ENCODE peak calls at places on chromosome 9, in eight cellular contexts. One of them, this sample, is unnamed.

GRCh38 chr9:19641046-19641445 is 147.8 kb downstream of the SLC24A2 start:
- DNase-seq in transverse colon: no peak
- DNase-seq in GM12891: no peak
- DNase-seq in sigmoid colon: no peak
- DNase-seq in endothelial cell of umbilical vein: no peak
- DNase-seq in spleen: no peak
- DNase-seq in HepG2: no peak
- DNase-seq in breast epithelium: no peak
- DNase-seq in this sample: no peak

GRCh38 chr9:119268985-119269384 is 100.2 kb downstream of the BRINP1 start:
- DNase-seq in sigmoid colon: no peak
- DNase-seq in endothelial cell of umbilical vein: no peak
- DNase-seq in spleen: no peak
- DNase-seq in GM12891: no peak
- DNase-seq in transverse colon: no peak
- DNase-seq in HepG2: no peak
- DNase-seq in breast epithelium: no peak
- DNase-seq in this sample: no peak

GRCh38 chr9:23044549-23044948 is 597.9 kb downstream of the DMRTA1 start:
- DNase-seq in sigmoid colon: no peak
- DNase-seq in HepG2: no peak
- DNase-seq in spleen: no peak
- DNase-seq in transverse colon: no peak
- DNase-seq in breast epithelium: no peak
- DNase-seq in GM12891: no peak
- DNase-seq in endothelial cell of umbilical vein: peak
- DNase-seq in this sample: no peak

GRCh38 chr9:71680189-71680983 is 87.9 kb downstream of the CEMIP2 start:
- DNase-seq in sigmoid colon: no peak
- DNase-seq in breast epithelium: no peak
- DNase-seq in spleen: no peak
- DNase-seq in GM12891: no peak
- DNase-seq in endothelial cell of umbilical vein: peak
- DNase-seq in transverse colon: no peak
- DNase-seq in HepG2: peak
- DNase-seq in this sample: no peak

GRCh38 chr9:131717719-131718460 is 22.0 kb downstream of the RAPGEF1 start:
- DNase-seq in GM12891: no peak
- DNase-seq in sigmoid colon: no peak
- DNase-seq in transverse colon: no peak
- DNase-seq in spleen: no peak
- DNase-seq in breast epithelium: no peak
- DNase-seq in HepG2: no peak
- DNase-seq in endothelial cell of umbilical vein: no peak
- DNase-seq in this sample: no peak

GRCh38 chr9:95626885-95627558 is 110.3 kb upstream of the PTCH1 start:
- DNase-seq in GM12891: no peak
- DNase-seq in HepG2: no peak
- DNase-seq in breast epithelium: no peak
- DNase-seq in endothelial cell of umbilical vein: peak
- DNase-seq in transverse colon: peak
- DNase-seq in spleen: peak
- DNase-seq in sigmoid colon: peak
- DNase-seq in this sample: no peak

GRCh38 chr9:16121593-16121992 is 568.8 kb downstream of the CCDC171 start:
- DNase-seq in HepG2: no peak
- DNase-seq in breast epithelium: no peak
- DNase-seq in sigmoid colon: no peak
- DNase-seq in spleen: no peak
- DNase-seq in transverse colon: no peak
- DNase-seq in endothelial cell of umbilical vein: no peak
- DNase-seq in GM12891: no peak
- DNase-seq in this sample: no peak

GRCh38 chr9:76704601-76705204 is 59.5 kb upstream of the PCA3 start:
- DNase-seq in sigmoid colon: no peak
- DNase-seq in spleen: no peak
- DNase-seq in endothelial cell of umbilical vein: peak
- DNase-seq in GM12891: no peak
- DNase-seq in HepG2: peak
- DNase-seq in breast epithelium: no peak
- DNase-seq in transverse colon: no peak
- DNase-seq in this sample: peak

DNA sequence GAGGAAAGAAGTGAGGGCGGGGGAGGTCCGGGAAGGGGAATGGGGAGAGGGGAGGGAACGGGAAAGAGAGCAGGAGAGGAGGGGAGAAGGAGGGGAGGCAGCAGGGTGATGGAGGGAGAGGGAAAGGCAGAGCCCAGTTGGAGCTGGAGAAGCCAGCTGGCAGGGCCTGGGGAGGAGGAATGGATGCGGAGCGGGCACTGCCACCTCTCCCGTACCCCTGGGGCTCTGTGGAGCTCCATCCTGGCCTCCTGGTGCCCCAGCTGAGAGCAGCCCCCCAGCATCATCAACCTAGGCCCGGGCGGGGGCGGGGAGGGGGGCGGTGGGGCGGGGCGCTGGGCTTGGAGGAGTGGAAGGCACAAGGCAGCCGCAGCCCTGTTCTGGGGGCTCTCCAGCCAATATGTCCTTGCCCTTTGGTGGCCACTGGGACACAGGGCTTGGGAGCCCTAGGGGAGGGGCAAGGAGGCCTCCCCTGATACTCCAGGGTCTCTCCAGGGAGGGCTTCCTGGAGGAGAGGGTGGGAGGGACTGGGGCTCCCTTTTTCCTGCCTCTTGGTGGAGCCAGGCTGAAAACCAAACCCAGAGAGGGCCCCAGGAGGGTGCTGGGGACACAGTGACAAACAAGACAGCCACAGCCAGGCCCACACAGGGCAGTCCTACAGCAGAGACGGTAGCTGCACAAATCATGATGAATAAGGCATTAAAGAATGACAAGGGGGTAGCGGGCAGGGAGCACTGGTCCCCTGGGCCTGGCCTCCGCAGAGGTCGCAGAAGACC is 123.7 kb downstream of the C9orf50 start:
- DNase-seq in spleen: no peak
- DNase-seq in breast epithelium: no peak
- DNase-seq in sigmoid colon: peak
- DNase-seq in GM12891: no peak
- DNase-seq in endothelial cell of umbilical vein: peak
- DNase-seq in HepG2: no peak
- DNase-seq in transverse colon: no peak
- DNase-seq in this sample: no peak
- TF ChIP-seq POLR2AphosphoS5 in spleen: no peak
- TF ChIP-seq POLR2AphosphoS5 in breast epithelium: no peak
- TF ChIP-seq POLR2AphosphoS5 in sigmoid colon: no peak
- TF ChIP-seq POLR2AphosphoS5 in GM12891: no peak
- TF ChIP-seq POLR2AphosphoS5 in endothelial cell of umbilical vein: no peak
- TF ChIP-seq POLR2AphosphoS5 in HepG2: peak
- TF ChIP-seq POLR2AphosphoS5 in transverse colon: no peak
- TF ChIP-seq POLR2AphosphoS5 in this sample: no peak

GRCh38 chr9:130498298-130498917 is 53.6 kb downstream of the ASS1 start:
- DNase-seq in transverse colon: no peak
- DNase-seq in spleen: no peak
- DNase-seq in HepG2: peak
- DNase-seq in GM12891: no peak
- DNase-seq in endothelial cell of umbilical vein: no peak
- DNase-seq in breast epithelium: no peak
- DNase-seq in sigmoid colon: no peak
- DNase-seq in this sample: no peak

GRCh38 chr9:130499804-130500263 is 55.1 kb downstream of the ASS1 start:
- DNase-seq in endothelial cell of umbilical vein: no peak
- DNase-seq in breast epithelium: peak
- DNase-seq in sigmoid colon: no peak
- DNase-seq in transverse colon: peak
- DNase-seq in HepG2: peak
- DNase-seq in spleen: no peak
- DNase-seq in GM12891: no peak
- DNase-seq in this sample: no peak

GRCh38 chr9:130498918-130499698 is 54.3 kb downstream of the ASS1 start:
- DNase-seq in spleen: no peak
- DNase-seq in breast epithelium: no peak
- DNase-seq in transverse colon: no peak
- DNase-seq in HepG2: peak
- DNase-seq in GM12891: no peak
- DNase-seq in sigmoid colon: no peak
- DNase-seq in endothelial cell of umbilical vein: no peak
- DNase-seq in this sample: no peak

GRCh38 chr9:130495067-130495466 is 50.3 kb downstream of the ASS1 start:
- DNase-seq in HepG2: no peak
- DNase-seq in transverse colon: no peak
- DNase-seq in breast epithelium: no peak
- DNase-seq in spleen: no peak
- DNase-seq in GM12891: no peak
- DNase-seq in sigmoid colon: no peak
- DNase-seq in endothelial cell of umbilical vein: no peak
- DNase-seq in this sample: no peak

DNA sequence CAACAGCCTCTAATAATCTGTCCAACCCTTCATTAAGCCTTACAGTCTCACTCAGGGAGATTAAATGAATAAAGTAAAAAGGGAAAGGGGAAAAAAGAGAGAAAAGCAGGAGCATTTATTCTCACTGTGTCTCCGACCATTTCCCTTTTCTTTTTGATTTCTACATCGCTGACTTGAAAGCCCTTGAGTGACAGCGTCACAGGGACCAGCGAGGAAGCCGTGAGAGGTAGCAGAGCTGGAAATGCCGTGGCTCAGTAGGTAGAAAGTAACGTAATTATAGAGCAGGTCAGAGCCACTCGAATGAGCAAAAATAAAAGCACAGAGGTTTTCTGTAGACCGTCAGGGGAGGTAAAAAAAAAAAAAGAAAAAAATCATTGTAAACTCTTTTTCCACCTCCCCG is 52.4 kb downstream of the ASS1 start:
- DNase-seq in spleen: no peak
- DNase-seq in transverse colon: no peak
- DNase-seq in breast epithelium: no peak
- DNase-seq in sigmoid colon: no peak
- DNase-seq in endothelial cell of umbilical vein: no peak
- DNase-seq in HepG2: no peak
- DNase-seq in GM12891: no peak
- DNase-seq in this sample: no peak
- TF ChIP-seq POLR2AphosphoS5 in spleen: no peak
- TF ChIP-seq POLR2AphosphoS5 in transverse colon: no peak
- TF ChIP-seq POLR2AphosphoS5 in breast epithelium: no peak
- TF ChIP-seq POLR2AphosphoS5 in sigmoid colon: no peak
- TF ChIP-seq POLR2AphosphoS5 in endothelial cell of umbilical vein: no peak
- TF ChIP-seq POLR2AphosphoS5 in HepG2: no peak
- TF ChIP-seq POLR2AphosphoS5 in GM12891: no peak
- TF ChIP-seq POLR2AphosphoS5 in this sample: no peak

GRCh38 chr9:133848471-133848870 is 110.3 kb upstream of the SARDH start:
- DNase-seq in transverse colon: no peak
- DNase-seq in GM12891: no peak
- DNase-seq in spleen: no peak
- DNase-seq in endothelial cell of umbilical vein: no peak
- DNase-seq in HepG2: no peak
- DNase-seq in sigmoid colon: no peak
- DNase-seq in breast epithelium: no peak
- DNase-seq in this sample: no peak

GRCh38 chr9:133850161-133850560 is 112.0 kb upstream of the SARDH start:
- DNase-seq in spleen: no peak
- DNase-seq in endothelial cell of umbilical vein: no peak
- DNase-seq in transverse colon: no peak
- DNase-seq in HepG2: no peak
- DNase-seq in breast epithelium: no peak
- DNase-seq in GM12891: no peak
- DNase-seq in sigmoid colon: no peak
- DNase-seq in this sample: no peak

GRCh38 chr9:133851693-133852092 is 113.5 kb upstream of the SARDH start:
- DNase-seq in transverse colon: no peak
- DNase-seq in breast epithelium: no peak
- DNase-seq in spleen: no peak
- DNase-seq in endothelial cell of umbilical vein: no peak
- DNase-seq in GM12891: no peak
- DNase-seq in sigmoid colon: no peak
- DNase-seq in HepG2: no peak
- DNase-seq in this sample: no peak

GRCh38 chr9:133850937-133851336 is 112.8 kb upstream of the SARDH start:
- DNase-seq in transverse colon: no peak
- DNase-seq in breast epithelium: no peak
- DNase-seq in endothelial cell of umbilical vein: no peak
- DNase-seq in GM12891: no peak
- DNase-seq in sigmoid colon: no peak
- DNase-seq in HepG2: no peak
- DNase-seq in spleen: no peak
- DNase-seq in this sample: no peak

DNA sequence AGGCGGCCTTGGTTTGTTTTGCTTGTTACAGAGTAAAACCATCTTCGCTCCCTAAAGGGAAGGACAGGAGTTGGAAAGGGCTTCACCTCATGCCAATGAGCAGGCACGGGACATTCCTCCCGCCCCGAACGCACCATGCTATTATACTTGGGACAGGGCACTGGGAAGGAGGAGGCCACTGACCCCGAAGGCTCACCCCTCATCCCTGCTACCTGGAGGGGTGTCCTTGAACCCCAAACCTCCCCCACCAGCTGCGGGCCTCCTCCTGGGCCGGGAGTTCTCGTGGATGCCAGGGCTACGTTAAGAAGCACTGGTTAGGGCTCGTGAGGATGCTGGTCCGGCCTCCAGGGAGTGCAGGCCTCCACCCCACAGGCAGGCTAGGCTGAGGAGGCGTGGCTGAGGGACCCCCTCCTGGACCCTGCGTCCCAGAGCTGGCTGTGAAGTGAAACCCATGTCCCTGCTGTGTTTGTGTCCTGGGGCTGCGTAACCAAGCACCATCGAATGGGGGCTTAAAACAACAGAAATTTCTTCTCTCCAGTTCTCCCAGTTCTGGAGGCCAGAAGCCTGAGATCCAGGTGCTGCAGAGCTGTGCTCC is 111.0 kb upstream of the SARDH start:
- DNase-seq in spleen: no peak
- DNase-seq in transverse colon: no peak
- DNase-seq in HepG2: no peak
- DNase-seq in GM12891: no peak
- DNase-seq in sigmoid colon: no peak
- DNase-seq in breast epithelium: no peak
- DNase-seq in endothelial cell of umbilical vein: no peak
- DNase-seq in this sample: no peak
- TF ChIP-seq POLR2AphosphoS5 in spleen: no peak
- TF ChIP-seq POLR2AphosphoS5 in transverse colon: no peak
- TF ChIP-seq POLR2AphosphoS5 in HepG2: no peak
- TF ChIP-seq POLR2AphosphoS5 in GM12891: no peak
- TF ChIP-seq POLR2AphosphoS5 in sigmoid colon: no peak
- TF ChIP-seq POLR2AphosphoS5 in breast epithelium: no peak
- TF ChIP-seq POLR2AphosphoS5 in endothelial cell of umbilical vein: no peak
- TF ChIP-seq POLR2AphosphoS5 in this sample: no peak

DNA sequence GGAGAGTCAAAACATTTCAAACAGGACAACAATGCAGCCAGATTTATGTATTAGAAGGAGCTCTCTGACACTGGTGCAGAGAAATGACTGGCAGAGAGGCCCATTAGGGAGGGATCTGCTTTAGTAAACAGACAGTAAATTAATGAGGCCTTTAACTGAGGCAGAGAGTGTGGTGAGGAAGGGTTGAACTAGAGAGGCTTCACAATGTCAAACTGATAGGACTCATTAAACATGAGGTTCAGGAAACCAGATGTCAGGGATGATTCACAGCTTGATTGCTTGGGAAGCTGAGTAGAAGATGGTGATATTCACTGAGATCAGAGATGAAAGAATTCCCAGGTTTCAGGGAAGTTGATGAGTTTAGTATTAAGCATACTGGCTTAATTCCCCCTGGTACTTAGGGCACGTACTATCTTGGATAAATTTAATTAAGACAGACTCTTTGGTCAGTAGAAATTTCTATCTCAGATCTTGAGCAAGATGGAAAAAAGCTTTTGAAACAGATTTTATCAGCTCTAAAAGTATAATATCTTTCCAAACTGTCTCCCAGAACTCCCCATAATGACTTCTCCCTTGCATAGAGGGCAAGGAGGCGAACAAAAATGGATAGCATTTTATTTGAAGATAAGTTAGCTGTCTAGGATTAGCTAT is 8.6 kb upstream of the MUSK start:
- DNase-seq in spleen: no peak
- DNase-seq in endothelial cell of umbilical vein: peak
- DNase-seq in transverse colon: no peak
- DNase-seq in HepG2: no peak
- DNase-seq in sigmoid colon: no peak
- DNase-seq in breast epithelium: no peak
- DNase-seq in GM12891: no peak
- DNase-seq in this sample: no peak
- TF ChIP-seq POLR2AphosphoS5 in spleen: no peak
- TF ChIP-seq POLR2AphosphoS5 in endothelial cell of umbilical vein: no peak
- TF ChIP-seq POLR2AphosphoS5 in transverse colon: no peak
- TF ChIP-seq POLR2AphosphoS5 in HepG2: no peak
- TF ChIP-seq POLR2AphosphoS5 in sigmoid colon: no peak
- TF ChIP-seq POLR2AphosphoS5 in breast epithelium: no peak
- TF ChIP-seq POLR2AphosphoS5 in GM12891: no peak
- TF ChIP-seq POLR2AphosphoS5 in this sample: no peak

This sample was measured in HL-60.